ENCODE peak calls at places on chromosome 3, in four cellular contexts. One of them, this sample, is unnamed.

GRCh38 chr3:62795978-62796635 is 79.1 kb downstream of the CADPS start:
- DNase-seq in pancreas: no peak
- DNase-seq in DMS153: no peak
- DNase-seq in activated effector memory CD4-positive, alpha-beta T cell treated with Interleukin-2 at 50 U/mL for 16 hours: no peak
- DNase-seq in this sample: no peak

GRCh38 chr3:186779204-186779603 is 4.2 kb upstream of the EIF4A2 start:
- DNase-seq in pancreas: no peak
- DNase-seq in activated effector memory CD4-positive, alpha-beta T cell treated with Interleukin-2 at 50 U/mL for 16 hours: no peak
- DNase-seq in DMS153: no peak
- DNase-seq in this sample: no peak

GRCh38 chr3:137468446-137468845 is 295.7 kb upstream of the SOX14 start:
- DNase-seq in pancreas: no peak
- DNase-seq in activated effector memory CD4-positive, alpha-beta T cell treated with Interleukin-2 at 50 U/mL for 16 hours: no peak
- DNase-seq in DMS153: no peak
- DNase-seq in this sample: no peak

GRCh38 chr3:143847787-143848631 is at the start of gene SLC9A9:
- DNase-seq in DMS153: peak
- DNase-seq in pancreas: no peak
- DNase-seq in activated effector memory CD4-positive, alpha-beta T cell treated with Interleukin-2 at 50 U/mL for 16 hours: peak
- DNase-seq in this sample: no peak

GRCh38 chr3:82130056-82130455 is 368.6 kb upstream of the GBE1 start:
- DNase-seq in pancreas: no peak
- DNase-seq in DMS153: no peak
- DNase-seq in activated effector memory CD4-positive, alpha-beta T cell treated with Interleukin-2 at 50 U/mL for 16 hours: no peak
- DNase-seq in this sample: no peak

GRCh38 chr3:67832807-67833206 is 178.4 kb upstream of the SUCLG2 start:
- DNase-seq in pancreas: no peak
- DNase-seq in DMS153: no peak
- DNase-seq in activated effector memory CD4-positive, alpha-beta T cell treated with Interleukin-2 at 50 U/mL for 16 hours: no peak
- DNase-seq in this sample: no peak

GRCh38 chr3:184593923-184594303 is 32.3 kb downstream of the EPHB3 start:
- DNase-seq in activated effector memory CD4-positive, alpha-beta T cell treated with Interleukin-2 at 50 U/mL for 16 hours: no peak
- DNase-seq in pancreas: no peak
- DNase-seq in DMS153: no peak
- DNase-seq in this sample: no peak

GRCh38 chr3:82978368-82978767 is 1216.9 kb upstream of the GBE1 start:
- DNase-seq in pancreas: no peak
- DNase-seq in activated effector memory CD4-positive, alpha-beta T cell treated with Interleukin-2 at 50 U/mL for 16 hours: no peak
- DNase-seq in DMS153: peak
- DNase-seq in this sample: no peak

GRCh38 chr3:72601049-72601448 is 247.2 kb downstream of the SHQ1 start:
- DNase-seq in activated effector memory CD4-positive, alpha-beta T cell treated with Interleukin-2 at 50 U/mL for 16 hours: no peak
- DNase-seq in pancreas: no peak
- DNase-seq in DMS153: no peak
- DNase-seq in this sample: no peak

GRCh38 chr3:130783629-130784028 is 37.0 kb upstream of the PIK3R4 start:
- DNase-seq in DMS153: peak
- DNase-seq in pancreas: no peak
- DNase-seq in activated effector memory CD4-positive, alpha-beta T cell treated with Interleukin-2 at 50 U/mL for 16 hours: no peak
- DNase-seq in this sample: no peak

GRCh38 chr3:10312391-10312790 is 8.5 kb downstream of the SEC13 start:
- DNase-seq in pancreas: no peak
- DNase-seq in activated effector memory CD4-positive, alpha-beta T cell treated with Interleukin-2 at 50 U/mL for 16 hours: no peak
- DNase-seq in DMS153: no peak
- DNase-seq in this sample: no peak

GRCh38 chr3:49415931-49416601 is 3.8 kb downstream of the TCTA start:
- DNase-seq in pancreas: peak
- DNase-seq in activated effector memory CD4-positive, alpha-beta T cell treated with Interleukin-2 at 50 U/mL for 16 hours: peak
- DNase-seq in DMS153: no peak
- DNase-seq in this sample: no peak

GRCh38 chr3:11391930-11392688 is 119.9 kb downstream of the ATG7 start:
- DNase-seq in pancreas: no peak
- DNase-seq in activated effector memory CD4-positive, alpha-beta T cell treated with Interleukin-2 at 50 U/mL for 16 hours: no peak
- DNase-seq in DMS153: no peak
- DNase-seq in this sample: no peak

GRCh38 chr3:41662288-41662687 is 299.6 kb downstream of the ULK4 start:
- DNase-seq in DMS153: no peak
- DNase-seq in activated effector memory CD4-positive, alpha-beta T cell treated with Interleukin-2 at 50 U/mL for 16 hours: no peak
- DNase-seq in pancreas: no peak
- DNase-seq in this sample: no peak

GRCh38 chr3:194395767-194396527 is 3.1 kb downstream of the GP5 start:
- DNase-seq in activated effector memory CD4-positive, alpha-beta T cell treated with Interleukin-2 at 50 U/mL for 16 hours: peak
- DNase-seq in pancreas: no peak
- DNase-seq in DMS153: peak
- DNase-seq in this sample: no peak

GRCh38 chr3:87248831-87249230 is 21.7 kb downstream of the CHMP2B start:
- DNase-seq in DMS153: no peak
- DNase-seq in pancreas: no peak
- DNase-seq in activated effector memory CD4-positive, alpha-beta T cell treated with Interleukin-2 at 50 U/mL for 16 hours: no peak
- DNase-seq in this sample: no peak

GRCh38 chr3:23807161-23808015 is 1.6 kb downstream of the UBE2E1 start:
- DNase-seq in pancreas: no peak
- DNase-seq in DMS153: no peak
- DNase-seq in activated effector memory CD4-positive, alpha-beta T cell treated with Interleukin-2 at 50 U/mL for 16 hours: no peak
- DNase-seq in this sample: no peak

GRCh38 chr3:171432548-171432947 is 27.7 kb downstream of the TNIK start:
- DNase-seq in pancreas: no peak
- DNase-seq in activated effector memory CD4-positive, alpha-beta T cell treated with Interleukin-2 at 50 U/mL for 16 hours: no peak
- DNase-seq in DMS153: no peak
- DNase-seq in this sample: no peak

This sample was measured in LNCaP clone FGC.